ENCODE peak calls at places on chromosomes 2 and 18, in nine cellular contexts. Q is IMR-90, W is PC-3, R is astrocyte, S is adipocyte, H is endothelial cell of umbilical vein, A is kidney, U is HCT116, Z is mammary epithelial cell. G is an unnamed sample. For H3K9me3, the result is how much of the 10 kb centered on the place peaks cover.

GRCh38 chr2:226118471-226119429 is 680.9 kb downstream of the IRS1 start:
- DNase-seq in Q (peak), W (peak), R (peak), S (peak), H (no peak), A (no peak), U (peak), Z (peak), G (peak)

GRCh38 chr2:227848586-227848985 is 22.8 kb upstream of the DAW1 start:
- DNase-seq in Q (no peak), W (peak), R (no peak), S (no peak), H (no peak), A (no peak), U (no peak), Z (peak), G (no peak)

GRCh38 chr18:44884446-44884845 is 203.8 kb downstream of the SETBP1 start:
- DNase-seq in Q (no peak), W (no peak), R (peak), S (no peak), H (no peak), A (no peak), U (no peak), Z (peak), G (peak)

GRCh38 chr2:172986040-172986439 is 89.6 kb upstream of the MAP3K20 start:
- DNase-seq in Q (peak), W (peak), R (no peak), S (peak), H (peak), A (no peak), U (no peak), Z (peak), G (peak)

GRCh38 chr2:50484371-50484770 is 547.6 kb downstream of the NRXN1 start:
- DNase-seq in Q (no peak), W (no peak), R (no peak), S (no peak), H (no peak), A (no peak), U (no peak), Z (no peak), G (no peak)

GRCh38 chr18:24181806-24182205 is 42.9 kb downstream of the CABYR start:
- DNase-seq in Q (no peak), W (no peak), R (peak), S (peak), H (no peak), A (no peak), U (no peak), Z (peak), G (peak)

GRCh38 chr2:182540236-182540635 is 113.4 kb upstream of the PDE1A start:
- DNase-seq in Q (no peak), W (no peak), R (no peak), S (no peak), H (no peak), A (no peak), U (no peak), Z (no peak), G (no peak)

GRCh38 chr2:235609746-235610145 is 115.9 kb downstream of the AGAP1 start:
- DNase-seq in Q (no peak), W (no peak), R (no peak), S (no peak), H (no peak), A (no peak), U (no peak), Z (no peak), G (no peak)

GRCh38 chr2:68889500-68889899 is 18.3 kb upstream of the BMP10 start:
- DNase-seq in Q (peak), W (no peak), R (peak), S (no peak), H (no peak), A (peak), U (no peak), Z (no peak), G (no peak)

GRCh38 chr2:200377143-200377773 is 70.8 kb downstream of the SPATS2L start:
- DNase-seq in Q (no peak), W (no peak), R (no peak), S (no peak), H (peak), A (no peak), U (no peak), Z (no peak), G (no peak)

GRCh38 chr2:200373196-200373595 is 66.7 kb downstream of the SPATS2L start:
- DNase-seq in Q (no peak), W (peak), R (no peak), S (no peak), H (no peak), A (no peak), U (no peak), Z (no peak), G (no peak)

GRCh38 chr2:200376422-200377142 is 70.1 kb downstream of the SPATS2L start:
- DNase-seq in Q (no peak), W (peak), R (no peak), S (no peak), H (peak), A (peak), U (peak), Z (no peak), G (no peak)

GRCh38 chr2:200377774-200378336 is 71.4 kb downstream of the SPATS2L start:
- DNase-seq in Q (no peak), W (peak), R (no peak), S (no peak), H (no peak), A (peak), U (peak), Z (peak), G (no peak)

DNA sequence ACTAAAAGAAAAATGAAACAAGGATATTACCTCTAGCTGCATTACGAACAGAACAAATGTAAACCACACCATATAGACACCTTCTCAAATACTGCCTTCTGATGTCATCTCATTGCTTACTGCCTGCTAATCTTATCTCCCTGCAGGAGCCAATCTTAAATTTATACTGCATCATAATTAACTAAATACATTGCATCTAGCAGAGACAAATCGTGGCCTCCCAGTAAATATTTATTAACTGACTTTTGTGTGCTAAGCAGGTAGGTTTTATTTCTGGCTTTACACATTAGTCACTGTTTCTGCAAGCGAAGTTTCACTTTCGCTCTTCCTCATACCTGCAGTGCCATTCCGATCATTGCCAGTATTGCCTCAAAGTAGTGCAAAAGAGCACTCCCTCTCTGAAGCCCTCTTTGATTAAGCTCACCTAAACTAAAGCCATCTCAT is 67.5 kb downstream of the SPATS2L start:
- DNase-seq in Q (no peak), W (peak), R (no peak), S (no peak), H (no peak), A (no peak), U (no peak), Z (no peak), G (no peak)
- H3K4me3 ChIP-seq in Q (no peak), W (peak), R (no peak), S (no peak), H (no peak), A (peak), U (no peak), Z (no peak), G (no peak)

GRCh38 chr2:4715065-4715464 is 977.1 kb upstream of the SOX11 start:
- DNase-seq in Q (no peak), W (no peak), R (no peak), S (no peak), H (peak), A (no peak), U (no peak), Z (no peak), G (no peak)

DNA sequence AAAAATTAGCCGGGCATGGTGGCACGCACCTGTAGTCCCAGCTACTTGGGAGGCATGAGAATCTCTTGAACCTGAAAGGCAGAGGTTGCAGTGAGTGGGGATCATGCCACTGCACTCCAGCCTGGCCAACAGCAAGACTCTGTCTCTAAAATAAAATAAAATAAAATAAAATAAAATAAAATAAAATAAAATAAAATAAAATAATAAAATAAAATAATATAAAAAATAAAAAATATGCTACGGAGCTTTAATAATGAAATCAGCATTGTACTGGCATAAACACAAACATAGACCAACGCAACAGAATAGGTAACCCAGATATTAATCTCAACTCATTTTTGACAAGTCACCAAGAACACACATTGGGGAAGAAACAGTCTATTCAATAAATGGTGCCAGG is 973.4 kb upstream of the SOX11 start:
- DNase-seq in Q (no peak), W (no peak), R (no peak), S (no peak), H (no peak), A (no peak), U (no peak), Z (no peak), G (no peak)
- H3K9me3 ChIP-seq in Q (under half), W (under half), R (under half), S (under half), H (under half), A (under half), U (under half), Z (under half), G (under half)

DNA sequence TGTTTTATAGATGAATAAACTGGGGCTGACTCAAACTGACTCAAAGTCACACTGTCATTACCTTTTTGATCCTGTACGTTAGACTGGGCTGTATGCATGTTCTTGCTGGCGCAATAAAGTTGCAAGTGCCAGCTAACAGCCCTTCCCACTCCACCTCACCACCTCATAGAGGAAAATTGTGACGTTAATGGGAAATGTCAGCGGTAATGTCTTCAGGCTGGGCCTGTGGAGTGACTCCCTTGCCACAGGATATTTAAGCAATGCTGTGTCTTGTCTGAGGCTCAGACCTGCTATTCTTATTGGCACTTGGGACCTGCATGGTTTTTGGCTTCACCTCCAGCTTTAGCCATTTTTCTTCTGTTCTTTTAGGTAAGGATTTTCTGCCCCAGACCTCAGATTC is 25.2 kb upstream of the CASP10 start:
- DNase-seq in Q (no peak), W (peak), R (peak), S (no peak), H (no peak), A (no peak), U (no peak), Z (peak), G (no peak)
- H3K9ac ChIP-seq in Q (no peak), W (peak), R (peak), S (peak), H (no peak), A (no peak), U (peak), Z (peak), G (peak)

GRCh38 chr2:30243231-30243630 is 11.9 kb downstream of the LBH start:
- DNase-seq in Q (no peak), W (no peak), R (no peak), S (no peak), H (no peak), A (no peak), U (no peak), Z (no peak), G (peak)
- H3K4me3 ChIP-seq in Q (no peak), W (no peak), R (no peak), S (no peak), H (no peak), A (no peak), U (no peak), Z (no peak), G (no peak)

GRCh38 chr18:28398491-28398890 is 221.6 kb upstream of the CDH2 start:
- DNase-seq in Q (no peak), W (no peak), R (no peak), S (no peak), H (no peak), A (no peak), U (no peak), Z (no peak), G (no peak)

GRCh38 chr18:28404721-28405120 is 227.8 kb upstream of the CDH2 start:
- DNase-seq in Q (no peak), W (no peak), R (no peak), S (no peak), H (no peak), A (no peak), U (no peak), Z (no peak), G (peak)

GRCh38 chr18:28399781-28400362 is 222.9 kb upstream of the CDH2 start:
- DNase-seq in Q (no peak), W (no peak), R (no peak), S (no peak), H (no peak), A (no peak), U (no peak), Z (no peak), G (no peak)
- H3K9me3 ChIP-seq in Q (under half), W (under half), R (under half), S (under half), H (under half), A (under half), U (under half), Z (under half), G (under half)

GRCh38 chr2:239113592-239113991 is 265.7 kb downstream of the TWIST2 start:
- DNase-seq in Q (no peak), W (no peak), R (no peak), S (no peak), H (no peak), A (no peak), U (no peak), Z (no peak), G (no peak)

GRCh38 chr2:239114616-239115265 is 266.9 kb downstream of the TWIST2 start:
- DNase-seq in Q (no peak), W (no peak), R (no peak), S (no peak), H (peak), A (no peak), U (no peak), Z (no peak), G (no peak)

GRCh38 chr2:239115616-239116015 is 267.7 kb downstream of the TWIST2 start:
- DNase-seq in Q (no peak), W (no peak), R (no peak), S (no peak), H (no peak), A (no peak), U (no peak), Z (no peak), G (no peak)

GRCh38 chr2:239113164-239113563 is 265.3 kb downstream of the TWIST2 start:
- DNase-seq in Q (peak), W (no peak), R (peak), S (no peak), H (no peak), A (no peak), U (no peak), Z (no peak), G (peak)

DNA sequence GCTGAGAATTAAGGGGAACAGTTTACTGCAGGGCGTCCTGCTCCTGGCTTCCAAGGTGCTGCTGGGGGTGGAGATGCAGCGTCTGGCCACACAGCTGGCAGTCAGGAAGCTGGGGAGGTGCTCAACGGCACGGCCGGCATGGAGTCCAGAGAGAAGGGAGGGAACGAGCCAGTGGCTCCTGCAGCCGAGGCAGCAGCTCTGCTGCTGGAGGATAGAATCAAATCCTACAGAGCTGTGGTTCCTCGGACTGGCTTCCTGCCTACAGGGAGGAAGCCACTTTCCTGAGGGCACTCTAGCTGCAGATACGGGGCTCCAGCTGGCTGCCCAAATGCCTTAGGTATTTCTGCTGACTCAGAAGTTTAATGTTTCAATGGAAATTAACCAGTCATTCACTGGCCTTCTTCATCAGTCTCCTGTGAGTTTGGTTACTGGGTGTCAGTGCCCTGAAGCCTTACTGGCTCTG is 266.3 kb downstream of the TWIST2 start:
- DNase-seq in Q (peak), W (peak), R (peak), S (peak), H (peak), A (no peak), U (no peak), Z (no peak), G (peak)
- H3K9ac ChIP-seq in Q (no peak), W (no peak), R (no peak), S (no peak), H (no peak), A (no peak), U (no peak), Z (no peak), G (no peak)

GRCh38 chr2:74514368-74515270 is at the start of gene TLX2:
- DNase-seq in Q (no peak), W (peak), R (no peak), S (no peak), H (no peak), A (peak), U (no peak), Z (no peak), G (peak)

GRCh38 chr2:74516070-74516633 is 1.9 kb downstream of the TLX2 start:
- DNase-seq in Q (peak), W (no peak), R (no peak), S (no peak), H (peak), A (peak), U (no peak), Z (no peak), G (peak)

GRCh38 chr2:74516650-74517049 is 2.4 kb downstream of the TLX2 start:
- DNase-seq in Q (no peak), W (no peak), R (no peak), S (no peak), H (no peak), A (no peak), U (no peak), Z (no peak), G (no peak)

GRCh38 chr2:74513605-74514367 is 464 bp upstream of the TLX2 start:
- DNase-seq in Q (no peak), W (peak), R (no peak), S (no peak), H (peak), A (peak), U (no peak), Z (no peak), G (peak)

DNA sequence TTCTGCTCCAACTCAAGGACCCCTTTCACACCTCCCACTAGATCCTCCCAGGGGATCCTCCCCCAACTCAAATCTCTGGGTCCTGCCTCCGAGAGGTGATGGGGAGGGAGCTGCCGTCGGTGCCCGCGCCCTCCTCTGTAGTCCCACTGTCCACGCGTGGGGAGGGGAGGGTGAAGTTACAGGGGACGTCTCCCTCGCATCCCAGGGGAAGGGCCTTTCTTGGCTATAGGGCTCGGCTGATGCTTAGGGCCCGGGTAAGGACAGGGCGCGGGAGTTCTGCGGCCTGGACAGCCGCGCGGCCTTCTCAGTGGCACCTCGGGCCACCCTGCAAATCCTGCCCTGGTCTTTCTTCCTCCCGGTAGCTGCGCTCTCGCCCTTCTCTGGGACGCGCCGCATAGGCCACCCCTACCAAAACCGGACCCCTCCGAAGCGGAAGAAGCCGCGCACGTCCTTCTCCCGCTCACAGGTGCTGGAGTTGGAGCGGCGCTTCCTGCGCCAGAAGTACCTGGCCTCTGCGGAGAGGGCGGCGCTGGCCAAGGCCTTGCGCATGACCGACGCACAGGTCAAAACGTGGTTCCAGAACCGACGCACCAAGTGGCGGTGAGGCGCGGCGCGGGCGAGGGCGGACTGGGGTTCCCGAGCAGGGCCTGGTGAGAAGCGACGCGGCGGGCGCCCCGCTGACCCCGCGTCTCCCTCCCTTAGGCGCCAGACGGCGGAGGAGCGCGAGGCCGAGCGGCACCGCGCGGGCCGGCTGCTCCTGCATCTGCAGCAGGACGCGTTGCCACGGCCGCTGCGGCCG is 1.2 kb downstream of the TLX2 start:
- DNase-seq in Q (no peak), W (no peak), R (no peak), S (no peak), H (no peak), A (peak), U (no peak), Z (no peak), G (peak)
- H3K4me3 ChIP-seq in Q (no peak), W (no peak), R (no peak), S (no peak), H (no peak), A (no peak), U (no peak), Z (no peak), G (no peak)

GRCh38 chr2:5060956-5061355 is 631.2 kb upstream of the SOX11 start:
- DNase-seq in Q (no peak), W (no peak), R (no peak), S (no peak), H (no peak), A (no peak), U (no peak), Z (no peak), G (no peak)

GRCh38 chr2:5052905-5053304 is 639.3 kb upstream of the SOX11 start:
- DNase-seq in Q (no peak), W (no peak), R (no peak), S (no peak), H (no peak), A (no peak), U (no peak), Z (no peak), G (no peak)

DNA sequence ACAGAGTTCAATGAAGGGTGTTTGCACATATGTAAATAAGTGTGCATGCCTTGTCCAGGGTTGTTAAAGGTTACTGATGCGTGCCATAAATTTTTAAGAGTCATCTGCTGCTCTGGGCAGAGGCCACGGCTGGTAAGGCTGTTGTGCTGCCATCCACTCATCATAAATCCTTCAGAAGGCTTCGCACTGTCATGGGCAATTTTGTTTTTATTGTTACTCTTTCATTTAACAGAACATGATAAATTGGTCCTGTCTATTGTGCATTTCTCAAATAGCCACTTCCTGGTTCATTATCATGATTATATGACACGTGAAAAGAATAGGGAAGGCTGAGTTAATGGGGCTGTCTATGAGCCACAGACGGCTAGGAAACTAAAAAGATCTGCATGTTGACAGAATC is 634.3 kb upstream of the SOX11 start:
- DNase-seq in Q (no peak), W (no peak), R (no peak), S (no peak), H (no peak), A (no peak), U (no peak), Z (no peak), G (no peak)
- H3K9me3 ChIP-seq in Q (under half), W (under half), R (under half), S (under half), H (under half), A (under half), U (under half), Z (under half), G (under half)

GRCh38 chr18:57925706-57926105 is 118.3 kb upstream of the NEDD4L start:
- DNase-seq in Q (peak), W (peak), R (peak), S (peak), H (peak), A (no peak), U (no peak), Z (peak), G (peak)
- H3K9ac ChIP-seq in Q (no peak), W (no peak), R (no peak), S (no peak), H (no peak), A (no peak), U (no peak), Z (no peak), G (no peak)

G was measured in GM23248.